ENCODE peak calls at places on chromosomes 3 and 15, in four cellular contexts. A is ovary, C is AG04450, D is breast epithelium. K is an unnamed sample.

GRCh38 chr15:100123611-100124010 is 218.2 kb downstream of the ADAMTS17 start:
- DNase-seq in D (no peak), C (no peak), A (no peak), K (no peak)

GRCh38 chr3:195165790-195166189 is 105.2 kb downstream of the XXYLT1 start:
- DNase-seq in D (no peak), C (no peak), A (no peak), K (no peak)

GRCh38 chr15:41020311-41020710 is 67.0 kb downstream of the CHAC1 start:
- DNase-seq in A (no peak), D (no peak), C (no peak), K (no peak)

GRCh38 chr3:13016083-13016725 is 57.0 kb downstream of the IQSEC1 start:
- DNase-seq in D (peak; percentile 50), C (no peak), A (no peak), K (peak; percentile 93)

GRCh38 chr15:91118796-91119590 is 18.9 kb downstream of the SV2B start:
- DNase-seq in C (no peak), D (no peak), A (no peak), K (no peak)

GRCh38 chr3:45904931-45905330 is 18.6 kb downstream of the CCR9 start:
- DNase-seq in A (no peak), C (no peak), D (no peak), K (no peak)

GRCh38 chr15:44033894-44034293 is 161.2 kb downstream of the FRMD5 start:
- DNase-seq in C (no peak), D (no peak), A (no peak), K (peak; percentile 84)

GRCh38 chr3:57942872-57943283 is 65.3 kb upstream of the FLNB start:
- DNase-seq in A (no peak), C (no peak), D (peak; percentile 87), K (peak; percentile 89)

GRCh38 chr15:90597477-90598052 is 67.8 kb downstream of the CRTC3 start:
- DNase-seq in C (no peak), A (no peak), D (no peak), K (no peak)

GRCh38 chr3:171183042-171183441 is 156.5 kb upstream of the SLC2A2 start:
- DNase-seq in D (no peak), A (no peak), C (no peak), K (no peak)

GRCh38 chr3:167811071-167811470 is 75.5 kb downstream of the SERPINI1 start:
- DNase-seq in A (no peak), D (no peak), C (no peak), K (no peak)

GRCh38 chr3:196868297-196868661 is 559 bp downstream of the SENP5 start:
- DNase-seq in D (no peak), C (no peak), A (no peak), K (no peak)

GRCh38 chr3:167913218-167913902 is 177.8 kb downstream of the SERPINI1 start:
- DNase-seq in D (no peak), A (no peak), C (no peak), K (no peak)

GRCh38 chr3:131794766-131795381 is 239.9 kb downstream of the CPNE4 start:
- DNase-seq in D (no peak), A (no peak), C (peak; percentile 36), K (peak; percentile 21)

GRCh38 chr3:170350515-170351413 is 6.8 kb upstream of the SKIL start:
- DNase-seq in A (no peak), D (no peak), C (no peak), K (no peak)

GRCh38 chr3:8712871-8713360 is 20.7 kb upstream of the CAV3 start:
- DNase-seq in A (no peak), D (no peak), C (no peak), K (no peak)

GRCh38 chr3:100740207-100740606 is 30.9 kb downstream of the TFG start:
- DNase-seq in C (no peak), A (no peak), D (no peak), K (no peak)

GRCh38 chr3:196251918-196252317 is 35.6 kb downstream of the SLC51A start:
- DNase-seq in D (no peak), A (no peak), C (no peak), K (no peak)

GRCh38 chr3:151890721-151891141 is 17.3 kb downstream of the SUCNR1 start:
- DNase-seq in A (no peak), D (no peak), C (no peak), K (no peak)

GRCh38 chr3:78204977-78205376 is 1165.1 kb downstream of the ROBO2 start:
- DNase-seq in A (peak; percentile 14), C (peak; percentile 10), D (no peak), K (peak; percentile 5)

GRCh38 chr3:197810901-197811300 is 19.8 kb downstream of the LRCH3 start:
- DNase-seq in A (no peak), D (no peak), C (no peak), K (no peak)

GRCh38 chr3:4956743-4957142 is 22.5 kb upstream of the BHLHE40 start:
- DNase-seq in C (no peak), A (no peak), D (no peak), K (no peak)

GRCh38 chr15:96514607-96515285 is 184.2 kb downstream of the NR2F2 start:
- DNase-seq in A (no peak), C (no peak), D (no peak), K (no peak)

GRCh38 chr15:73934281-73934680 is 8.0 kb downstream of the LOXL1 start:
- DNase-seq in D (no peak), A (no peak), C (no peak), K (no peak)

GRCh38 chr15:94412979-94413741 is 181.8 kb downstream of the MCTP2 start:
- DNase-seq in A (no peak), D (no peak), C (no peak), K (no peak)

GRCh38 chr15:66789029-66790025 is 87.3 kb downstream of the SMAD6 start:
- DNase-seq in A (peak; percentile 79), D (no peak), C (peak; percentile 78), K (peak; percentile 57)

GRCh38 chr3:81581966-81582599 is 179.4 kb downstream of the GBE1 start:
- DNase-seq in A (peak; percentile 16), D (no peak), C (peak; percentile 13), K (peak; percentile 18)

GRCh38 chr3:173287361-173287760 is 110.2 kb upstream of the NLGN1 start:
- DNase-seq in A (no peak), C (no peak), D (no peak), K (no peak)

GRCh38 chr3:108527827-108528226 is 17.4 kb upstream of the MYH15 start:
- DNase-seq in A (no peak), C (no peak), D (no peak), K (no peak)

GRCh38 chr15:37880009-37880834 is 54.2 kb upstream of the TMCO5A start:
- DNase-seq in A (no peak), C (peak; percentile 41), D (no peak), K (peak; percentile 51)

GRCh38 chr3:19154693-19155250 is 6.5 kb downstream of the KCNH8 start:
- DNase-seq in C (no peak), D (no peak), A (no peak), K (no peak)
- H3K27ac ChIP-seq in C (no peak overlapping the region), D (no peak overlapping the region), A (no peak overlapping the region), K (no peak overlapping the region)

DNA sequence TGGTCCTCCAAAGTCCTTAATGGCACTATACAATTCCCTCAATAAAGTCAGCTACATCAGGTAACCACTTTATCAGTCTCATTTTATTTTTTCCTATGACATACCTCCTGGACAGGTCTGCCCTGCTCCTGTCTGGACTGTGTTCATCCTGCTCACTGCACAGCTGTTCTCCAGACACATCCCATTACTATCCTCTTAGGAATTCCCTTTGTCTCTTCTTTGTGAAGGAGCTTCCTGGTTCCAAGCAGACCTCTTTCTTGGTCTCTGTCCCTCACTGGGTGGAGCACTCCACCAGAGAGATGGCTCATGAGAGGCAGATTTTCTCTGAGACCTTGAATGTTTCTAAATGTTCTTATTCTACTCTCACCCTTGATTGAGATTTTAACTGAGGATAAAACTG is 60.1 kb downstream of the KY start:
- DNase-seq in D (no peak), C (no peak), A (no peak), K (no peak)
- H3K27ac ChIP-seq in D (no peak overlapping the region), C (no peak overlapping the region), A (no peak overlapping the region), K (no peak overlapping the region)

GRCh38 chr3:160812304-160812703 is 56.3 kb downstream of the PPM1L start:
- DNase-seq in C (no peak), A (no peak), D (no peak), K (no peak)
- H3K27ac ChIP-seq in C (no peak overlapping the region), A (no peak overlapping the region), D (no peak overlapping the region), K (no peak overlapping the region)

DNA sequence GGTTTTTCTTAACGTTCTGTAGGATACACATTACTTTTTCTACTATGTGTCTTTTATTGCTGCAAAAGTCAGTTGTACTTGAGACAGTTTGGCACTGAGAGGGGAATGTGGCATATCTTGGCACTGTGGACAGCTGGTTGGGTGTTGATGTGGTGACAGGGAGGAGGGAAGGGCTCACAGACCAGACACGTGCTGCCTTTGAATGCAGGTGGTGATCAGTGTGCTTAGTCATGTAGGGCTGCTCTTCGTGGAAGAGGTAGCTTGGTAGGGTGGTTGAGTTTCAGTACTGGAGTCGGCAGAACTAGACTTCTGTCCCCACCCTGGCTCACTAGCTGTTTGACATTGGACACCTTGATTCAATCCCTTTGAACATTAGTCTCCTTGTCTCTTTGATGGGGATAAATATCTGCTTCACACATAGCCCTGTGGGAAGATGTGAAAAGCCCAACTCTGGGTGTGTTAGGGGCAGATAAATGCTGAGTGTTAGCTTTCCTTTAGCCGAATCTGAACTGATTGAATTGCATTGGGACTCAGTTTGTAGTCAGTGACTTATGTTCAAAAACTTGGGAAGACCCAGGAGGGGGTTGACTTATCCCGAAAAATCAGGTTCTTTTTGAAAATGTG is 108.4 kb downstream of the PTPRG start:
- DNase-seq in D (no peak), A (no peak), C (no peak), K (peak; percentile 49)
- H3K27ac ChIP-seq in D (no peak overlapping the region), A (no peak overlapping the region), C (no peak overlapping the region), K (no peak overlapping the region)

GRCh38 chr3:43871627-43872245 is 181.0 kb downstream of the ABHD5 start:
- DNase-seq in C (no peak), D (no peak), A (no peak), K (no peak)

GRCh38 chr3:43870110-43870509 is 179.4 kb downstream of the ABHD5 start:
- DNase-seq in A (no peak), C (peak; percentile 26), D (no peak), K (peak; percentile 61)

GRCh38 chr3:43870844-43871626 is 180.3 kb downstream of the ABHD5 start:
- DNase-seq in A (no peak), D (no peak), C (no peak), K (no peak)

GRCh38 chr3:43867673-43868072 is 176.9 kb downstream of the ABHD5 start:
- DNase-seq in D (no peak), A (peak; percentile 47), C (peak; percentile 33), K (no peak)

GRCh38 chr3:43869491-43869890 is 178.8 kb downstream of the ABHD5 start:
- DNase-seq in C (no peak), A (no peak), D (no peak), K (no peak)
- H3K27ac ChIP-seq in C (peak overlapping the region; percentile 34), A (no peak overlapping the region), D (peak overlapping the region; percentile 33), K (peak overlapping the region; percentile 88)